ENCODE peak calls at places on chromosomes 3 and 15, in six cellular contexts. N is aorta; O is CD8-positive, alpha-beta memory T cell; T is tibial nerve; G is foreskin fibroblast; D is choroid plexus epithelial cell. Z is an unnamed sample.

GRCh38 chr3:152073267-152073666 is 195.5 kb upstream of the MBNL1 start:
- DNase-seq in G (peak), T (no peak), O (no peak), D (peak), N (no peak), Z (no peak)

GRCh38 chr3:64748244-64748894 is 60.6 kb upstream of the ADAMTS9 start:
- DNase-seq in G (no peak), T (no peak), D (no peak), O (no peak), N (no peak), Z (no peak)

GRCh38 chr15:41585140-41586047 is 26.4 kb downstream of the TYRO3 start:
- DNase-seq in T (peak), D (peak), G (peak), O (peak), N (peak), Z (no peak)

GRCh38 chr3:87997298-87997697 is 61.5 kb downstream of the CGGBP1 start:
- DNase-seq in D (peak), G (peak), N (no peak), T (peak), O (no peak), Z (no peak)

GRCh38 chr3:67094769-67095168 is 96.7 kb downstream of the KBTBD8 start:
- DNase-seq in D (peak), N (no peak), O (no peak), T (no peak), G (peak), Z (no peak)

GRCh38 chr15:67049351-67050044 is 15.9 kb upstream of the SMAD3 start:
- DNase-seq in T (no peak), D (peak), G (peak), N (no peak), O (no peak), Z (no peak)

GRCh38 chr3:194086251-194087075 is 49.5 kb upstream of the HES1 start:
- DNase-seq in O (no peak), T (no peak), G (no peak), D (peak), N (no peak), Z (no peak)

GRCh38 chr3:128343287-128344045 is 123.2 kb downstream of the DNAJB8 start:
- DNase-seq in D (peak), G (peak), N (no peak), T (no peak), O (no peak), Z (no peak)

GRCh38 chr3:194439915-194440550 is 41.0 kb upstream of the GP5 start:
- DNase-seq in T (no peak), O (no peak), N (no peak), D (no peak), G (no peak), Z (no peak)

GRCh38 chr3:151206196-151206595 is 3.2 kb upstream of the GPR171 start:
- DNase-seq in T (no peak), G (no peak), D (no peak), O (no peak), N (no peak), Z (no peak)

GRCh38 chr3:4584537-4585249 is 91.5 kb downstream of the ITPR1 start:
- DNase-seq in N (no peak), G (no peak), T (no peak), O (peak), D (peak), Z (no peak)

GRCh38 chr3:4340411-4341335 is 37.5 kb downstream of the SETMAR start:
- DNase-seq in G (no peak), T (no peak), D (peak), N (no peak), O (no peak), Z (no peak)

GRCh38 chr3:167380004-167380689 is at the start of gene ZBBX:
- DNase-seq in O (peak), T (peak), G (peak), D (peak), N (peak), Z (peak)

GRCh38 chr15:91852741-91853500 is 587 bp upstream of the SLCO3A1 start:
- DNase-seq in N (peak), T (peak), D (peak), O (peak), G (peak), Z (peak)

DNA sequence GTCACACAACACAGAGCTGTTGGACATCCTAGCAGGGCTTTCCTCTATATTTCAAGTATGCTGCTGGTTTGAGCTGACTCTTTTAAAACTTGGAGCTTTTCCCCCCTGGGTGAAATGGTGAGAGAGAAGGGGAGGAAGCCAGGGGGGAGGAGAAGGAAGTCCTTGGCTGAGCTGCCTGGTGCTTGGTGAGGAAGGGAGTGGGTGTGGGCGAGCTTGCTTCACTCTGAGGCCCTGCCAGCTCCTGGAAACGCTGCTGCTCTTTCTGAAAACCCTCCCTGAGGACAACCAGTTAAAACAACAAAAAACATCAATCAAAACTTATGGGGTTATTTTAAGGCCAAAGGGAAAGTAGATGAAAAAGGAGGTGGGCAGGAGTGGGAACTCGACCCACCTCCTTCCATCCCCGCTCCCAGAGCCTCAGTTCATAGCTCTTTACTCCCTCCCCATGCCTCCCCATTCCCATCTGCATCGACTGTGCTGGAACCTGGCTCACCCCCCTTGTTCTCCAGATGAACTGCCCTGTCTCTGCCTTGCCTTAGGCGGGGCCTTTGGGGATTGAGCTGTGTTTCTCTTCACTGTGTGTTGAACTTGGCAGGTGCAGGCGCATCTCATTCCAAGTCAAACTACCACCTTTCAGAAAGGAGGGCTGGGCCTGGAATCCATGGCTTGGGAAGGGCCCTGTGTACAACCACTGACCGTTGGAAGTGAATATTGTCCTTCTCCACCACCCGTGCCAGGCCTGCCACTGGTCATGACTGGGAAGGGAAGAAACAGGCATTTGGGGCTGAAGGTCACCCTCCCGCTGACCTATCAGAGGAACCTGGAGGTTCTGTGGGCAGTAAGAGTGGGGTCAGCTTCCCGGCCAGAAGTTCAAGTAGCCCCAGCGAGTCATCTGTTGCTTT is 166.2 kb downstream of the ZNF621 start:
- DNase-seq in G (no peak), O (no peak), D (peak), N (peak), T (peak), Z (no peak)
- H3K4me3 ChIP-seq in G (no peak), O (no peak), D (no peak), N (no peak), T (no peak), Z (no peak)

DNA sequence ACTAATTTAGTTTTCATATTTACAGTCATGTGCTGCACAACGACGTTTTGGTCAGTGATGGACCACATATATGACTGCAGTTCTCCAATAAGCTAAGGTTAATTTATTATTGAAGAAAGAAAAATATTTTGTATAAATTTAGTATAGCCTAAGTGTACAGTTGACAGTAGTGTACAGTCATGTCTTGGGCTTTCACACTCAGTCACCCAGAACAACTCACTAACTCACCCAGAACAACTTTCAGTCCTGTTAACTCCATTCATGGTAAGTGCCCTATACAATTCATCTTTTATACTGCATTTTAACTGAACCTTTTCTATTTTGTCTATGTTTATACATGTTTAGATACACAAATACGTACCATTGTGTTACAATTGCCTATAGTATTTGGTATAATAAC is 3.8 kb upstream of the GABRR3 start:
- DNase-seq in O (no peak), G (no peak), T (no peak), N (no peak), D (no peak), Z (no peak)
- H3K4me3 ChIP-seq in O (no peak), G (no peak), T (no peak), N (no peak), D (no peak), Z (peak)

GRCh38 chr15:64343841-64344240 is 12.1 kb downstream of the CSNK1G1 start:
- DNase-seq in O (no peak), D (peak), T (no peak), G (peak), N (no peak), Z (no peak)

GRCh38 chr15:64343222-64343621 is 12.8 kb downstream of the CSNK1G1 start:
- DNase-seq in T (no peak), G (peak), N (no peak), O (no peak), D (no peak), Z (no peak)

GRCh38 chr15:64341961-64342360 is 14.0 kb downstream of the CSNK1G1 start:
- DNase-seq in G (no peak), D (peak), N (no peak), O (no peak), T (no peak), Z (no peak)

GRCh38 chr15:64337761-64338160 is 18.2 kb downstream of the CSNK1G1 start:
- DNase-seq in D (no peak), T (no peak), O (no peak), G (no peak), N (no peak), Z (no peak)

DNA sequence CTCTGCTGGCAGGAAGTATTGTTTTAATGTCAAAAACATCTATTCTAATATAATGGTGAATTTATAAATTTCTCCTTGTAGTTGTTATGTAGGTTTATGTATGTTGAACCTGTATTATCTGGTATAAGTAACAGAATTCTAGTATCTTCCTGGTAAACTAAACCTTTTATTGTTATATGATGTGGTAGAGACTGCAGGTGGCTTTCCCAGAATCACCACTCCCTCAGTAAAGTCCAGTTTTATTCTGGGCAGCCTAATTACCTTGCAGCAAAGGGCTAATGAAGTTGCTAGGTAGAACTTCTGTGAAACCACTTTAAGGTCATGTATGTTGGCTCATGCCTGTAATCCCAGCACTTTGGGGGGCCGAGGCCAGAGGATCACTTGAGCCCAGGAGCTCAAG is 15.6 kb downstream of the CSNK1G1 start:
- DNase-seq in O (no peak), N (no peak), G (no peak), D (no peak), T (no peak), Z (no peak)
- H3K4me3 ChIP-seq in O (no peak), N (no peak), G (no peak), D (no peak), T (no peak), Z (no peak)

DNA sequence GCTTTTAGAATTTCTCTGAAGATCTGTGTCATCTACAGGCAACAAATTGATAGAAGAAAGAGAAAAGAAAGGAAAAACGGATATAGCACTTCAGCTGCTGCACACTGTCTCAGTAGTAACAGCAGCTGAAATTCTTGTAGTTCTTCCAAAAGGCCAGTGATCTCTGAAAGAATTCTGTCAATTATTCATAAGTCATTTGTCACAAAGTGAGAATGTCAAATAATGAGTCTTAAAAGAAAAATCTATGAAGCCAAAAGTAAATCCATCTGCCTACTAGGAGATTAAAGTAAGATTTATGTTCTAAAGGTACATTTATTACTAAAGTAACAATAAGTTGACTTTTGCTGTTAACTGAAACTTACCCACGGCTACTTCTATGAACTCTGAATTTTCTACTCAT is 24.6 kb downstream of the IFT80 start:
- DNase-seq in N (no peak), O (no peak), G (no peak), D (no peak), T (no peak), Z (no peak)
- H3K4me3 ChIP-seq in N (no peak), O (no peak), G (no peak), D (no peak), T (no peak), Z (no peak)